ENCODE peak calls at places on chromosomes 11 and 22, in seven cellular contexts. R, U, H, C, T, L and Z are unnamed samples.

GRCh38 chr11:122673706-122674105 is 18.2 kb downstream of the UBASH3B start:
- DNase-seq in H (no peak), R (no peak), U (no peak), C (peak), L (peak), T (no peak), Z (no peak)

GRCh38 chr11:62732830-62733229 is 4.5 kb downstream of the TTC9C start:
- DNase-seq in U (no peak), R (no peak), C (peak), L (peak), T (peak), H (peak), Z (no peak)

GRCh38 chr22:35397095-35397904 is 2.6 kb upstream of the MCM5 start:
- DNase-seq in R (no peak), L (peak), H (peak), T (no peak), U (no peak), C (peak), Z (no peak)

GRCh38 chr22:45136594-45136993 is 27.1 kb upstream of the NUP50 start:
- DNase-seq in C (no peak), R (no peak), T (no peak), L (no peak), H (no peak), U (no peak), Z (no peak)

GRCh38 chr11:94558932-94559331 is 8.2 kb upstream of the PIWIL4 start:
- DNase-seq in U (no peak), T (no peak), C (no peak), H (no peak), R (no peak), L (no peak), Z (no peak)

GRCh38 chr11:35116762-35117588 is 22.0 kb upstream of the CD44 start:
- DNase-seq in R (no peak), U (no peak), C (peak), L (no peak), H (no peak), T (no peak), Z (no peak)

GRCh38 chr11:111097191-111097590 is 148.3 kb upstream of the POU2AF2 start:
- DNase-seq in R (no peak), H (peak), L (peak), C (peak), U (no peak), T (peak), Z (peak)

GRCh38 chr22:38419864-38420172 is 35.2 kb downstream of the KCNJ4 start:
- DNase-seq in U (no peak), H (no peak), C (no peak), L (no peak), T (no peak), R (no peak), Z (no peak)

GRCh38 chr22:40674274-40674673 is 5.0 kb upstream of the MCHR1 start:
- DNase-seq in T (no peak), L (no peak), U (no peak), H (no peak), R (no peak), C (no peak), Z (no peak)

GRCh38 chr22:31692186-31692886 is 30.3 kb upstream of the PISD start:
- DNase-seq in U (no peak), C (peak), H (no peak), T (no peak), L (peak), R (no peak), Z (no peak)

GRCh38 chr22:33923660-33924246 is 3.5 kb upstream of the LARGE1 start:
- DNase-seq in T (peak), L (peak), C (peak), U (peak), H (peak), R (peak), Z (peak)

GRCh38 chr22:24097961-24098391 is 83.3 kb upstream of the SUSD2 start:
- DNase-seq in C (no peak), T (no peak), L (no peak), R (no peak), U (no peak), H (no peak), Z (no peak)

GRCh38 chr22:46931881-46932280 is 169.4 kb downstream of the TBC1D22A start:
- DNase-seq in T (peak), L (no peak), H (no peak), C (peak), U (no peak), R (no peak), Z (no peak)

GRCh38 chr22:17097062-17097461 is 12.3 kb downstream of the IL17RA start:
- DNase-seq in C (no peak), U (no peak), L (no peak), R (no peak), H (no peak), T (no peak), Z (no peak)

GRCh38 chr11:93623179-93623578 is 38.3 kb upstream of the CEP295 start:
- DNase-seq in L (peak), R (peak), H (peak), U (no peak), C (no peak), T (peak), Z (peak)

GRCh38 chr11:110901441-110901840 is 189.2 kb upstream of the ARHGAP20 start:
- DNase-seq in L (no peak), H (no peak), C (no peak), T (no peak), R (no peak), U (no peak), Z (no peak)

GRCh38 chr11:27487706-27488105 is 15.1 kb upstream of the LGR4 start:
- DNase-seq in C (no peak), R (no peak), L (no peak), T (no peak), U (no peak), H (no peak), Z (no peak)

GRCh38 chr11:64763804-64764611 is 4.2 kb upstream of the PYGM start:
- DNase-seq in L (no peak), T (no peak), R (no peak), H (no peak), U (no peak), C (no peak), Z (no peak)

GRCh38 chr11:133893381-133893780 is 48.1 kb upstream of the SPATA19 start:
- DNase-seq in R (peak), C (no peak), T (no peak), L (no peak), H (no peak), U (no peak), Z (peak)

DNA sequence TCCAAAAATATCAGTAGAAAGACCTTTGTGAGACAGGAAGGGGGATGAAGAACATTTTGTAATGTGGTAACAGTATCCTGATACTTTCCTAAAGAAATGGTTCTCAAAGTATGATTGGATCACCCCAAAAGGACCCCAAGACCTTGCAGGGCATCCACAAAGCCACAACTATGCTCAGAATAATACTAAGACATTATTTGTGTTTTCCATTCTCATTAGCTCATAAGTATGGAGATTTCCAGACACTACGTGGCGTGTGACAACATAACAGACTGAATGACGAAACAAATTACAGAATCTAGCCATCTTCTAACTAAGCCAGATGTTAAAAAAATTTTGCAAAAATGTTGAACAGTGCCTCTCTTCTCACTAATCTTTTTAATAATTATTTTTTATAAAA is 24.9 kb downstream of the CHEK2 start:
- DNase-seq in L (peak), T (no peak), R (no peak), H (no peak), C (peak), U (no peak), Z (no peak)
- H4K8ac ChIP-seq in L (no peak), T (no peak), R (no peak), H (no peak), C (no peak), U (no peak), Z (no peak)

GRCh38 chr11:19576054-19576453 is 136.6 kb upstream of the NAV2 start:
- DNase-seq in H (no peak), U (no peak), R (no peak), T (no peak), C (peak), L (no peak), Z (no peak)
- H3K23ac ChIP-seq in H (no peak), U (no peak), R (no peak), T (no peak), C (no peak), L (no peak), Z (no peak)

DNA sequence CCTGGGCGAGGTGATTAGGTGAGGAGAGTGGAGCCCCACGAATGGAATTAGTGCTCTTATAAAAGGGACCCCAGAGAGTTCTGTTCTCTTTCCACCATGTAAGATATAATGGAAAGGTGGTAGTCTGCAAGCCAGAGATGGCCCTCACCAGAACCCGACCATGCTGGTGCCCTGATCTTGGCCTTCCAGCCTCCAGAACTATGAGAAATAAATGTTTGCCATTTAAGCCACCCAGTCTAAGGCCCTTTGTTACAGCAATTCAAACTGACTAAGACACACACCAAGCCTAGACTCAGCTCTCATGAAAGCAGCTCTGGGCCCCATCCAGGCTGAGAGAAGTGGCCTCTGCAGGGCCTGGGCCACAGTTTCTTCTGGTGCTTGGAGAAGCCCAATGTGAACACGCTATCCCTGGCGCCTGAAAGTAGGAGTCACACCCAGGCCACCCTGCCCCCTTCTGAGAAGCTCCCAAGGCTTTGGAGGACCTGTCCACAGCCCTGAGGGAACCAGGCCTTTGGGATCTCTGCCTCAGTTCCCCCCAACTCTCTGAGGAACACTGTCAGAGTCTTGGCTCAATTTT is 35.3 kb upstream of the LYVE1 start:
- DNase-seq in R (no peak), H (no peak), L (no peak), C (no peak), T (peak), U (no peak), Z (no peak)
- H4K8ac ChIP-seq in R (no peak), H (no peak), L (peak), C (peak), T (no peak), U (no peak), Z (no peak)

GRCh38 chr11:42170601-42171000 is 711.1 kb upstream of the LRRC4C start:
- DNase-seq in R (no peak), C (no peak), U (no peak), L (no peak), T (no peak), H (no peak), Z (no peak)

GRCh38 chr11:42172441-42172840 is 713.0 kb upstream of the LRRC4C start:
- DNase-seq in R (no peak), C (no peak), T (no peak), U (no peak), H (no peak), L (no peak), Z (no peak)

GRCh38 chr11:42175203-42175602 is 715.8 kb upstream of the LRRC4C start:
- DNase-seq in H (no peak), C (no peak), L (no peak), U (no peak), T (no peak), R (no peak), Z (no peak)

DNA sequence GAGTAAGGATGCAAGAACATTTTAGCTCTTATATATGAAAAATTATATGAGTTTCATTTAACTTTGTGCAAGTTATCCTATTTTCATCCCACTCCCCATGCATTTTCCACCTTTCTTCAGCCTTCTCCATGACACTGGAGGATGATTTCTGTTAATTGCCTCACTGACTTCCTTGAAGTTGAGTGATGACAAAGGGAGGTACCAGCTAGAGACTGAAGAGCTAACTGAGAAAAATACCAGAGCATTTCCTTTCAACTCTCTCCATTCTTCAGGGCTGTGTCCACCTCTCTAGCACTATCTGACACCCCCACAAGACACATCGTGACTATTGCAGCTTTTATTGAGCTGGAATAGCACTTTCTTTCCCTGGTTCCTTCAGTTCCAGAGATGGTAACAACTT is 711.6 kb upstream of the LRRC4C start:
- DNase-seq in C (no peak), T (no peak), U (no peak), R (no peak), H (no peak), L (no peak), Z (no peak)
- H3K23ac ChIP-seq in C (no peak), T (no peak), U (no peak), R (no peak), H (no peak), L (no peak), Z (no peak)

GRCh38 chr11:68454767-68455166 is 5.8 kb upstream of the PPP6R3 start:
- DNase-seq in C (no peak), L (no peak), U (no peak), T (no peak), H (peak), R (no peak), Z (peak)
- H4K8ac ChIP-seq in C (no peak), L (no peak), U (peak), T (no peak), H (no peak), R (peak), Z (no peak)

GRCh38 chr22:50171965-50172421 is 1.5 kb downstream of the PANX2 start:
- DNase-seq in R (no peak), H (no peak), L (no peak), U (no peak), C (no peak), T (no peak), Z (no peak)
- H3K23ac ChIP-seq in R (no peak), H (no peak), L (no peak), U (peak), C (no peak), T (no peak), Z (no peak)

GRCh38 chr22:22089459-22090308 is 107.1 kb upstream of the TOP3B start:
- DNase-seq in R (no peak), L (no peak), C (no peak), U (no peak), T (no peak), H (no peak), Z (no peak)

GRCh38 chr22:22092101-22092500 is 109.5 kb upstream of the TOP3B start:
- DNase-seq in H (no peak), U (no peak), L (no peak), C (no peak), R (no peak), T (no peak), Z (no peak)

GRCh38 chr22:22090650-22091399 is 108.2 kb upstream of the TOP3B start:
- DNase-seq in R (no peak), C (no peak), H (no peak), U (no peak), T (no peak), L (no peak), Z (no peak)

GRCh38 chr22:22092974-22093373 is 110.4 kb upstream of the TOP3B start:
- DNase-seq in L (no peak), U (no peak), R (no peak), H (no peak), T (no peak), C (no peak), Z (no peak)

GRCh38 chr22:22091400-22091878 is 108.9 kb upstream of the TOP3B start:
- DNase-seq in L (no peak), R (no peak), T (no peak), U (no peak), C (no peak), H (no peak), Z (no peak)
- H4K8ac ChIP-seq in L (no peak), R (no peak), T (no peak), U (no peak), C (no peak), H (no peak), Z (no peak)

DNA sequence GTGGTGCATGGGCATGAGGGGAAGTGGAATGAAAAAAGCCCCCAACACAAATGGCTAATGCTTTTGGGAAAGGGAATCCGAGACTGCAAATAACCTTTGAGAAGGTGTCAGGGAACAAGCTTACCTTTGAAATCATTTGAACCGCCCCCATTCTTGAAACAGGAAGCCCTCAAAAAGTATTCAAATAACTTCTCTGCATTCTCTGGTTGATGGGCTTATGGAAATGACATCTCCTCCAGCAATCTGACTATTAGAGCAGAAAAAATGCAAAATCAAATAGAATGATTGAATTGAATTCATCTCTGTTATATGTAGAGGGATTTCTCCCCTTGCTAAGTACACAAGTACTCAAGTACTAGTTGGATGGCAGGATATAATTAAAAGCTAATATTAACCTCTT is 409.9 kb downstream of the TMEM135 start:
- DNase-seq in R (no peak), H (no peak), T (no peak), L (no peak), C (no peak), U (no peak), Z (no peak)
- H3K23ac ChIP-seq in R (no peak), H (no peak), T (no peak), L (no peak), C (no peak), U (no peak), Z (no peak)